ENCODE peak calls at places on chromosome 16, in four cellular contexts. One of them, this sample, is unnamed.

GRCh38 chr16:72172105-72173034 is at the start of gene PMFBP1:
- DNase-seq in HFFc6: peak
- DNase-seq in activated B cell treated with CpG ODN at 0.5 μM for 24 hours: peak
- DNase-seq in AG09319: no peak
- DNase-seq in this sample: no peak

GRCh38 chr16:20327444-20328041 is at the start of gene GP2:
- DNase-seq in AG09319: no peak
- DNase-seq in activated B cell treated with CpG ODN at 0.5 μM for 24 hours: no peak
- DNase-seq in HFFc6: no peak
- DNase-seq in this sample: no peak

GRCh38 chr16:16797239-16797638 is 418.3 kb downstream of the NPIPA7 start:
- DNase-seq in AG09319: no peak
- DNase-seq in activated B cell treated with CpG ODN at 0.5 μM for 24 hours: no peak
- DNase-seq in HFFc6: no peak
- DNase-seq in this sample: no peak

GRCh38 chr16:65201446-65202010 is 79.7 kb upstream of the CDH11 start:
- DNase-seq in AG09319: no peak
- DNase-seq in activated B cell treated with CpG ODN at 0.5 μM for 24 hours: no peak
- DNase-seq in HFFc6: no peak
- DNase-seq in this sample: no peak

GRCh38 chr16:47139561-47140185 is 4.1 kb downstream of the NETO2 start:
- DNase-seq in activated B cell treated with CpG ODN at 0.5 μM for 24 hours: no peak
- DNase-seq in HFFc6: no peak
- DNase-seq in AG09319: no peak
- DNase-seq in this sample: no peak

GRCh38 chr16:24635900-24636610 is 93.4 kb upstream of the TNRC6A start:
- DNase-seq in HFFc6: peak
- DNase-seq in AG09319: peak
- DNase-seq in activated B cell treated with CpG ODN at 0.5 μM for 24 hours: no peak
- DNase-seq in this sample: peak

GRCh38 chr16:12434567-12434966 is 369.1 kb downstream of the CPPED1 start:
- DNase-seq in activated B cell treated with CpG ODN at 0.5 μM for 24 hours: no peak
- DNase-seq in HFFc6: no peak
- DNase-seq in AG09319: no peak
- DNase-seq in this sample: no peak

GRCh38 chr16:11871193-11871592 is 19.9 kb upstream of the RSL1D1 start:
- DNase-seq in HFFc6: no peak
- DNase-seq in activated B cell treated with CpG ODN at 0.5 μM for 24 hours: no peak
- DNase-seq in AG09319: no peak
- DNase-seq in this sample: no peak

GRCh38 chr16:57089406-57089805 is 3.0 kb upstream of the CPNE2 start:
- DNase-seq in activated B cell treated with CpG ODN at 0.5 μM for 24 hours: no peak
- DNase-seq in HFFc6: no peak
- DNase-seq in AG09319: no peak
- DNase-seq in this sample: no peak

GRCh38 chr16:87958632-87959031 is 7.4 kb downstream of the BANP start:
- DNase-seq in activated B cell treated with CpG ODN at 0.5 μM for 24 hours: no peak
- DNase-seq in AG09319: no peak
- DNase-seq in HFFc6: no peak
- DNase-seq in this sample: no peak

GRCh38 chr16:87956169-87956770 is 5.0 kb downstream of the BANP start:
- DNase-seq in HFFc6: peak
- DNase-seq in activated B cell treated with CpG ODN at 0.5 μM for 24 hours: peak
- DNase-seq in AG09319: no peak
- DNase-seq in this sample: no peak

GRCh38 chr16:87957296-87958069 is 6.2 kb downstream of the BANP start:
- DNase-seq in AG09319: no peak
- DNase-seq in HFFc6: no peak
- DNase-seq in activated B cell treated with CpG ODN at 0.5 μM for 24 hours: no peak
- DNase-seq in this sample: no peak

GRCh38 chr16:87955302-87956168 is 4.3 kb downstream of the BANP start:
- DNase-seq in AG09319: no peak
- DNase-seq in activated B cell treated with CpG ODN at 0.5 μM for 24 hours: no peak
- DNase-seq in HFFc6: peak
- DNase-seq in this sample: no peak

DNA sequence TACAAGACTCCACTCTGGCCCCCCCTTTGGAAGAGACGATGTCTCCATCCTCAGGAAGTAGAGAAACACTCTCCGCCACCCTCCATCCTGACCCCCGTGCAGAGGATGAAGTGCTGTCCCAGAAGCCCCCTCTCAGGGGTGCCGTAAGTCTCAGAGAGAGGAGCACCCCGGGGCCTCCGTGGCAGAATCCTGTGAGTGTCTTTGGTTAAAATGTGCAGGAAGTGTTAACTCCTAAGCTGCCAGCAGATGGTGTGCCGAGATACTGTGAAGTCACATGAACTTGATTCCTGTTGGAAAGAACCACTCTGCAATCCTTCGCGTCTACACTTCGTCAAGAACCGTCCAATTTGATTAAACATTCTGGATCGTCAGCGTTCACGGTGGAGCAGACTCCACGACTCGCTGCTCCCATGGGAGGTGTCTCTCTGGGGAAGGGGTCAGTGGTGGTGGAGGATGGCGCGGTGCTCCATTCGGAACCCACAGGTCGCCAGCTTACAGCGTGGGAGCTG is 5.6 kb downstream of the BANP start:
- DNase-seq in activated B cell treated with CpG ODN at 0.5 μM for 24 hours: no peak
- DNase-seq in HFFc6: peak
- DNase-seq in AG09319: no peak
- DNase-seq in this sample: no peak
- TF ChIP-seq CTCF in activated B cell treated with CpG ODN at 0.5 μM for 24 hours: no peak
- TF ChIP-seq CTCF in HFFc6: peak
- TF ChIP-seq CTCF in AG09319: peak
- TF ChIP-seq CTCF in this sample: peak

DNA sequence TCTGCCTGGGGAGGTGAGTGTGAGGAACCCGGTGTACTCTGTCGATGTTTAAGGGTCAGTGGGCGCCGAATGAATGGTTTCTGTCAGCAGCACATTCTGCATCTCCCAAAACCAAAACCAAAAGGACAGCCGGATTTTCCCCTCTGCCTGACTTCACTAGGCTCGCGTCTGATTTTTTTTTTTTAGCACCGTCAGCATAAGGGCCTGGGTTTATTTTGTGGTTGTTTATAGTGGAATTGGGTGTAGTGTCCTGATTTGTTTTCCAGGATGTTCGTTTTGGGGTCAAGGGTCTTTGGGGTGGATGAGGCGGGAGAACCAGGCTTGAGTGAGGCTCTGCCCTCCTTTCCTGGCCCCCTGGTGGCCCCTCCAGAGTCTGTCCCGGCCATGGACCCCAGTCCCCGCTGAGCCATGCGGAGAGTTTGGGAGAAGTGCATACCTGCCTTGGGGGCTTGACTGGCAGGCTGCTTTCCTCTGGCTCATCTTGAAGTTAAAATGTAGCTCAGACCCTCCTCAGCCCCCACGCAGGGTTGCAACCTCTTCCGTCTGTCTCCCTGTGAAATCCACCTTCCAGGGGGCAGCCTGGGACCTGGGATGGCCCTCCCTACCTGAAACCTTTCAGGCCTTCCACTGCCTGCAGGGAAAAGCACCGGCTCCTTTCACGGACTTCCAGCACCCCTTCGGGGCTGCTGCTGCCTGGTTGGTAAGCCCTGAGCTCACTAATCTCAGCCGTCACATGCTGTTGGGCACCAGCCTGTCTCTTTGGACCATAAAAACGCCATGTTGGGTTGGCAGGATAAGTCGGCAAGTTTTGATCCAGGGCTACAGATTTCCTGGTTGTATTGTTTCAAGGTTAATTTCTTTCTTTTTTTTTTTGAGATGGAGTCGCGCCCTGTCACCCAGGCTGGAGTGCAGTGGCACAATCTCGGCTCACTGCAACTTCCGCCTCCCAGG is 60.2 kb downstream of the JPH3 start:
- DNase-seq in activated B cell treated with CpG ODN at 0.5 μM for 24 hours: no peak
- DNase-seq in AG09319: no peak
- DNase-seq in HFFc6: no peak
- DNase-seq in this sample: no peak
- TF ChIP-seq CTCF in activated B cell treated with CpG ODN at 0.5 μM for 24 hours: no peak
- TF ChIP-seq CTCF in AG09319: no peak
- TF ChIP-seq CTCF in HFFc6: peak
- TF ChIP-seq CTCF in this sample: no peak

GRCh38 chr16:6165330-6165984 is 1067.9 kb upstream of the EEF2KMT start:
- DNase-seq in AG09319: no peak
- DNase-seq in activated B cell treated with CpG ODN at 0.5 μM for 24 hours: no peak
- DNase-seq in HFFc6: peak
- DNase-seq in this sample: no peak
- TF ChIP-seq CTCF in AG09319: no peak
- TF ChIP-seq CTCF in activated B cell treated with CpG ODN at 0.5 μM for 24 hours: no peak
- TF ChIP-seq CTCF in HFFc6: peak
- TF ChIP-seq CTCF in this sample: no peak

DNA sequence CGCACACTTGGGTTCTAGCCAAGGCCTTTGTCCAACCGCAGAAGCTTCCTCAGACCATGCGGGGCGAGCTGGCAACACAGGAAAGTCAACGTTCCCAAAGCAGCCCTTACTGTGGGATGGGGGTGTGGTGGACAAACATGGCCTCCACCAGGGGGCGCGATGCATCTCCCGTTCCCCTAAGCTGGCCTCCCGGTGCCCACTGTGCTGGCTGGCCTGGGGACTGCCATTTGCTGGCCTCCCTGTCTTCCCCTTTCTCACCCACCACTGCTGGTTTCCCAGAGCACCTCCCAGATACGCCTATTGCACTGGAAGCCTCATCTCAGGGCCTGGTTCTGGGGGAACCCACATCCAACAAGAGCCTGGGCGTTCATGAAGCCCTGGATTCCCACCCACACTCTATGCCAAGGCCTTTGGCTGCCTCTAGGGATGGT is 145.3 kb downstream of the IRF8 start:
- DNase-seq in AG09319: peak
- DNase-seq in HFFc6: peak
- DNase-seq in activated B cell treated with CpG ODN at 0.5 μM for 24 hours: peak
- DNase-seq in this sample: no peak
- TF ChIP-seq CTCF in AG09319: peak
- TF ChIP-seq CTCF in HFFc6: peak
- TF ChIP-seq CTCF in activated B cell treated with CpG ODN at 0.5 μM for 24 hours: no peak
- TF ChIP-seq CTCF in this sample: peak

GRCh38 chr16:68283840-68284595 is 19.7 kb downstream of the SLC7A6 start:
- DNase-seq in AG09319: no peak
- DNase-seq in activated B cell treated with CpG ODN at 0.5 μM for 24 hours: no peak
- DNase-seq in HFFc6: no peak
- DNase-seq in this sample: no peak
- TF ChIP-seq CTCF in AG09319: no peak
- TF ChIP-seq CTCF in activated B cell treated with CpG ODN at 0.5 μM for 24 hours: no peak
- TF ChIP-seq CTCF in HFFc6: no peak
- TF ChIP-seq CTCF in this sample: no peak

DNA sequence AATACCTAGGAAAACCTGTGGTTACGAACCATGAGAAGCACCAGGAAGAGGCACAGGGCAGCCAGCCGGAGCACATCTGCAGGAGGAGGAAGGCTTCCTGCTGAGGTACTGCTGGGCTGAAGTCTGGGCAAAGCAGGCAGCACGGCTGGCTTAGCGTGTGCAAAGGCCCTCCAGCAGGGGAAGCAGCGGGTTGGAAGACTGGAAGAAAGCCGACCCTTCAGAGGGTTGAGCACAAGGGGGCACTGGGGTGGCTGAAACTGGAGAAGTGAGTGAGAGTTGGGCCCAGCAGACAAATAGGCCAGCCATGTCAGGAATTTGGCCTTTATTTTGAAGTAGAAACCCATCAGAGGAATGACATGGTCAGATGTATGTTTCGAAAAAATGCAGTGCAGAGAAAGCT is 12.1 kb upstream of the HSD3B7 start:
- DNase-seq in AG09319: no peak
- DNase-seq in activated B cell treated with CpG ODN at 0.5 μM for 24 hours: no peak
- DNase-seq in HFFc6: peak
- DNase-seq in this sample: no peak
- TF ChIP-seq CTCF in AG09319: peak
- TF ChIP-seq CTCF in activated B cell treated with CpG ODN at 0.5 μM for 24 hours: no peak
- TF ChIP-seq CTCF in HFFc6: peak
- TF ChIP-seq CTCF in this sample: peak